ENCODE peak calls at places on chromosome 16, in four cellular contexts. C, Q, A and S are unnamed samples.

GRCh38 chr16:72400257-72401078 is 228.5 kb upstream of the PMFBP1 start:
- DNase-seq in C (peak), A (peak), Q (peak), S (peak)

GRCh38 chr16:57810197-57811024 is 8.1 kb upstream of the KIFC3 start:
- DNase-seq in C (peak), Q (peak), A (peak), S (peak)

GRCh38 chr16:31880322-31880979 is 6.8 kb downstream of the ZNF267 start:
- DNase-seq in C (peak), A (no peak), Q (peak), S (peak)

GRCh38 chr16:10078541-10078949 is 103.7 kb downstream of the GRIN2A start:
- DNase-seq in Q (no peak), A (no peak), C (no peak), S (no peak)

GRCh38 chr16:54655171-54655590 is 275.5 kb upstream of the IRX5 start:
- DNase-seq in C (no peak), Q (peak), A (no peak), S (peak)

GRCh38 chr16:4272114-4272954 is 489 bp downstream of the TFAP4 start:
- DNase-seq in C (peak), A (no peak), Q (peak), S (no peak)

GRCh38 chr16:23131841-23132576 is 17.2 kb downstream of the USP31 start:
- DNase-seq in Q (no peak), C (peak), A (no peak), S (no peak)

GRCh38 chr16:68786685-68787418 is 49.8 kb downstream of the CDH1 start:
- DNase-seq in C (peak), Q (peak), A (no peak), S (peak)

GRCh38 chr16:17409894-17410293 is 60.9 kb downstream of the XYLT1 start:
- DNase-seq in Q (no peak), A (no peak), C (no peak), S (no peak)

GRCh38 chr16:75065149-75065807 is 51.3 kb downstream of the LDHD start:
- DNase-seq in A (no peak), Q (peak), C (no peak), S (no peak)

GRCh38 chr16:35398208-35398607 is 1938.8 kb downstream of the TP53TG3F start:
- DNase-seq in Q (no peak), C (no peak), A (no peak), S (no peak)

GRCh38 chr16:31135535-31136286 is at the start of gene PRSS8:
- DNase-seq in A (peak), Q (peak), C (no peak), S (no peak)

GRCh38 chr16:87951550-87952538 is 610 bp downstream of the BANP start:
- DNase-seq in A (no peak), C (peak), Q (peak), S (no peak)

GRCh38 chr16:27253526-27253930 is 15.0 kb downstream of the NSMCE1 start:
- DNase-seq in A (peak), C (peak), Q (no peak), S (peak)

GRCh38 chr16:88965411-88965810 is 11.6 kb downstream of the CBFA2T3 start:
- DNase-seq in A (no peak), Q (no peak), C (no peak), S (no peak)

GRCh38 chr16:88968589-88969280 is 8.3 kb downstream of the CBFA2T3 start:
- DNase-seq in C (no peak), Q (no peak), A (no peak), S (no peak)

GRCh38 chr16:88965826-88966480 is 11.1 kb downstream of the CBFA2T3 start:
- DNase-seq in C (no peak), Q (no peak), A (no peak), S (no peak)

GRCh38 chr16:88967800-88968588 is 9.0 kb downstream of the CBFA2T3 start:
- DNase-seq in Q (no peak), A (no peak), C (no peak), S (no peak)

GRCh38 chr16:88966986-88967799 is 9.8 kb downstream of the CBFA2T3 start:
- DNase-seq in C (no peak), A (no peak), Q (no peak), S (no peak)
- TF ChIP-seq EZH2 in C (no peak), A (no peak), Q (no peak), S (no peak)

GRCh38 chr16:11633113-11633512 is 35.1 kb upstream of the SNN start:
- DNase-seq in A (no peak), Q (no peak), C (no peak), S (no peak)
- H2AFZ ChIP-seq in A (no peak), Q (no peak), C (peak), S (peak)

GRCh38 chr16:49857423-49858181 is 1.7 kb upstream of the ZNF423 start:
- DNase-seq in A (peak), C (peak), Q (peak), S (peak)
- TF ChIP-seq EZH2 in A (no peak), C (no peak), Q (no peak), S (no peak)

GRCh38 chr16:51822471-51822870 is 671.4 kb upstream of the SALL1 start:
- DNase-seq in C (no peak), A (no peak), Q (no peak), S (no peak)
- H2AFZ ChIP-seq in C (no peak), A (no peak), Q (no peak), S (no peak)

GRCh38 chr16:800834-801488 is 427 bp upstream of the GNG13 start:
- DNase-seq in C (no peak), Q (no peak), A (no peak), S (no peak)
- TF ChIP-seq EZH2 in C (peak), Q (no peak), A (no peak), S (peak)